ENCODE peak calls at places on chromosomes 4 and X, in eight cellular contexts. R is lower lobe of right lung, P is right atrium auricular region, V is uterus, G is mammary epithelial cell, I is left ventricle myocardium inferior, M is A673, W is prostate gland. O is an unnamed sample.

GRCh38 chr4:187256897-187257296 is 533.2 kb upstream of the FAT1 start:
- DNase-seq in R (no peak), P (no peak), V (no peak), G (no peak), I (no peak), M (no peak), W (no peak), O (no peak)

GRCh38 chr4:130985371-130985770 is 1889.4 kb downstream of the C4orf33 start:
- DNase-seq in R (no peak), P (no peak), V (no peak), G (no peak), I (no peak), M (peak; percentile 85), W (no peak), O (no peak)

GRCh38 chrX:39577976-39578962 is 519.5 kb downstream of the BCOR start:
- DNase-seq in R (no peak), P (peak; percentile 58), V (peak; percentile 28), G (no peak), I (peak; percentile 17), M (no peak), W (no peak), O (peak; percentile 24)

GRCh38 chr4:22444813-22445212 is 71.1 kb downstream of the ADGRA3 start:
- DNase-seq in R (no peak), P (no peak), V (no peak), G (no peak), I (no peak), M (no peak), W (no peak), O (no peak)

GRCh38 chrX:75781618-75782017 is 3.4 kb downstream of the MAGEE2 start:
- DNase-seq in R (no peak), P (no peak), V (peak; percentile 34), G (no peak), I (peak; percentile 29), M (no peak), W (no peak), O (peak; percentile 3)

GRCh38 chrX:135433531-135434257 is 11.9 kb downstream of the SMIM10L2A start:
- DNase-seq in R (no peak), P (no peak), V (no peak), G (no peak), I (no peak), M (no peak), W (no peak), O (no peak)

GRCh38 chrX:108156082-108156481 is 64.5 kb downstream of the ATG4A start:
- DNase-seq in R (no peak), P (no peak), V (no peak), G (no peak), I (no peak), M (no peak), W (no peak), O (no peak)

GRCh38 chrX:118520206-118520857 is 24.7 kb downstream of the DOCK11 start:
- DNase-seq in R (no peak), P (no peak), V (no peak), G (peak; percentile 25), I (no peak), M (no peak), W (no peak), O (no peak)

GRCh38 chrX:53093177-53093655 is 726 bp upstream of the KANTR start:
- DNase-seq in R (peak; percentile 90), P (peak; percentile 83), V (peak; percentile 79), G (peak; percentile 59), I (peak; percentile 82), M (peak; percentile 88), W (peak; percentile 66), O (peak; percentile 85)

GRCh38 chr4:67727124-67727850 is 26.3 kb upstream of the UBA6 start:
- DNase-seq in R (no peak), P (no peak), V (no peak), G (peak; percentile 92), I (no peak), M (no peak), W (no peak), O (no peak)

GRCh38 chrX:115584715-115585114 is 23.7 kb downstream of the PLS3 start:
- DNase-seq in R (no peak), P (no peak), V (no peak), G (peak; percentile 80), I (no peak), M (no peak), W (no peak), O (no peak)

GRCh38 chr4:80153800-80154546 is 43.3 kb upstream of the PRDM8 start:
- DNase-seq in R (no peak), P (no peak), V (no peak), G (no peak), I (no peak), M (no peak), W (no peak), O (no peak)

GRCh38 chrX:123408856-123409737 is 225.0 kb downstream of the GRIA3 start:
- DNase-seq in R (no peak), P (no peak), V (no peak), G (no peak), I (no peak), M (no peak), W (no peak), O (no peak)

GRCh38 chr4:169626328-169627282 is 6.2 kb downstream of the CLCN3 start:
- DNase-seq in R (no peak), P (no peak), V (no peak), G (no peak), I (no peak), M (no peak), W (no peak), O (no peak)

GRCh38 chrX:102651968-102652744 is 873 bp downstream of the GPRASP1 start:
- DNase-seq in R (no peak), P (peak; percentile 72), V (peak; percentile 63), G (no peak), I (no peak), M (peak; percentile 9), W (peak; percentile 22), O (no peak)

GRCh38 chrX:39163585-39163984 is 362.3 kb downstream of the MID1IP1 start:
- DNase-seq in R (no peak), P (no peak), V (no peak), G (no peak), I (no peak), M (no peak), W (no peak), O (no peak)

GRCh38 chr4:96356591-96357360 is 516.9 kb downstream of the PDHA2 start:
- DNase-seq in R (no peak), P (no peak), V (no peak), G (no peak), I (no peak), M (no peak), W (no peak), O (no peak)

GRCh38 chr4:128130621-128131020 is 69.5 kb downstream of the LARP1B start:
- DNase-seq in R (no peak), P (no peak), V (no peak), G (peak; percentile 42), I (no peak), M (no peak), W (no peak), O (no peak)

GRCh38 chr4:146900295-146900694 is 45.4 kb downstream of the TTC29 start:
- DNase-seq in R (no peak), P (no peak), V (no peak), G (no peak), I (no peak), M (no peak), W (no peak), O (no peak)

GRCh38 chr4:113256946-113257345 is 207.5 kb downstream of the ANK2 start:
- DNase-seq in R (no peak), P (no peak), V (no peak), G (peak; percentile 70), I (no peak), M (peak; percentile 14), W (no peak), O (no peak)

GRCh38 chr4:41391271-41391670 is 134.5 kb downstream of the UCHL1 start:
- DNase-seq in R (no peak), P (no peak), V (no peak), G (no peak), I (no peak), M (no peak), W (no peak), O (no peak)
- H3K4me1 ChIP-seq in R (peaks cover 3% of the 10 kb centered on the region), P (no peaks in the 10 kb centered on the region), V (no peaks in the 10 kb centered on the region), G (no peaks in the 10 kb centered on the region), I (peaks cover 29% of the 10 kb centered on the region), M (no peaks in the 10 kb centered on the region), W (no peaks in the 10 kb centered on the region), O (no peaks in the 10 kb centered on the region)

DNA sequence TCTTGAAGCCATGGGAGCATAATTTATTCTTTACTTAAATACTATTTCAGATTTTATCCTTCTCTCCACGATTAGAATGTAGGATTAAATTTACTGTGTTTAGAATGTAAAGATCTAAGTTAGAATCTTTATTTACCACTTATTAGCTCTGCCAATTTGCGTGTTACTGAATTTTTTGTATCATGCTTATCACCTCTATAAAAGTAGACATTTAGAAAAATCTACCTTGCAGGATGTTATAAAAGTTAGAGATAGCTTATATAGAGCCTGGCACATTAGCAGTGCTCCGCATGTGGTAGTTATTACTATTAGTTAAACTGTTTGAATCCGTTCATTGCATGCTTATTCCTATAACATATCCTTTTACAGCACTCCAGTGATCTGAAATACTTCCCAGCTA is 97.9 kb downstream of the BANK1 start:
- DNase-seq in R (no peak), P (no peak), V (no peak), G (no peak), I (no peak), M (no peak), W (no peak), O (no peak)
- TF ChIP-seq CTCF in R (no peak), P (no peak), V (no peak), G (no peak), I (no peak), M (no peak), W (no peak), O (no peak)

GRCh38 chr4:184818216-184818564 is 7.6 kb downstream of the ACSL1 start:
- DNase-seq in R (no peak), P (no peak), V (no peak), G (no peak), I (no peak), M (no peak), W (no peak), O (no peak)
- H3K4me1 ChIP-seq in R (peaks cover 63% of the 10 kb centered on the region), P (no peaks in the 10 kb centered on the region), V (no peaks in the 10 kb centered on the region), G (peaks cover 34% of the 10 kb centered on the region), I (peaks cover 94% of the 10 kb centered on the region), M (no peaks in the 10 kb centered on the region), W (peaks cover 5% of the 10 kb centered on the region), O (peaks cover 17% of the 10 kb centered on the region)

GRCh38 chrX:149827254-149827653 is 45.5 kb downstream of the MAGEA9 start:
- DNase-seq in R (no peak), P (no peak), V (no peak), G (no peak), I (no peak), M (no peak), W (no peak), O (no peak)

GRCh38 chrX:149829751-149830191 is 48.0 kb downstream of the MAGEA9 start:
- DNase-seq in R (no peak), P (no peak), V (no peak), G (peak; percentile 88), I (no peak), M (no peak), W (no peak), O (no peak)

GRCh38 chrX:149830192-149830873 is 48.6 kb downstream of the MAGEA9 start:
- DNase-seq in R (no peak), P (no peak), V (no peak), G (peak; percentile 42), I (no peak), M (peak; percentile 3), W (no peak), O (no peak)

DNA sequence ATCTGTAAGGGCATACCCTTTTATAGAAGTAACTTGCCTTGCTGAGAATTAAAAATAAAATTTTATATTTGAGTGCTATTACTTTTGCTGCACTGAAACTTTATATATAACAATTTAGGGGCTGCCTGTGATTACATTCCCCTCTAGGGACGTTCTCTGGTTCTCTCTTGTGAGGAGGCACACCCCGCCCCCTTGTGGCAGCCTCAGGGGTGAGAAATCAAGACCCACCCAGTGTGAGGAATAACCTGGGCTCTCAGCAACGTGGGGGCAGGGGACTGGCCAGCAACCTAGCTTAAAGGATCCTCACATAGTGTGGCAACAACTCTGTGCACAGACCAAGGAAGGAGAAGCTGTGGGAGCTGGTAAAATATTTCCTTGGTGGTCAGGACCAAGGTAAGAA is 43.7 kb downstream of the MAGEA9 start:
- DNase-seq in R (no peak), P (no peak), V (no peak), G (no peak), I (peak; percentile 16), M (peak; percentile 53), W (no peak), O (peak; percentile 26)
- TF ChIP-seq CTCF in R (peak; percentile 24), P (no peak), V (no peak), G (peak; percentile 38), I (peak; percentile 42), M (peak; percentile 54), W (no peak), O (no peak)

O was measured in mucosa of descending colon.